ENCODE peak calls at places on chromosomes 2 and 18, in eight cellular contexts. O, P, R, Y, J, V, D and H are unnamed samples.
A peak's percentile ranks its signal among the peaks of the same experiment; 100 is the strongest.

GRCh38 chr2:220687231-220687843 is 884.8 kb downstream of the EPHA4 start:
- DNase-seq in O (peak; percentile 62), P (peak; percentile 86), R (peak; percentile 76), Y (peak; percentile 62), J (peak; percentile 64), V (peak; percentile 82), D (peak; percentile 61), H (peak; percentile 10)

GRCh38 chr2:191304939-191305875 is 60.0 kb downstream of the MYO1B start:
- DNase-seq in O (no peak), P (peak; percentile 84), R (peak; percentile 68), Y (peak; percentile 90), J (no peak), V (peak; percentile 75), D (no peak), H (no peak)

GRCh38 chr18:47247833-47248609 is 3.4 kb downstream of the SKOR2 start:
- DNase-seq in O (peak; percentile 46), P (no peak), R (no peak), Y (no peak), J (no peak), V (no peak), D (no peak), H (no peak)

GRCh38 chr2:30339071-30339470 is 107.7 kb downstream of the LBH start:
- DNase-seq in O (no peak), P (no peak), R (no peak), Y (no peak), J (no peak), V (no peak), D (no peak), H (no peak)

GRCh38 chr18:63679820-63680606 is 18.3 kb upstream of the SERPINB3 start:
- DNase-seq in O (no peak), P (no peak), R (no peak), Y (no peak), J (no peak), V (no peak), D (no peak), H (no peak)

GRCh38 chr2:38406597-38407110 is 29.6 kb upstream of the ATL2 start:
- DNase-seq in O (no peak), P (no peak), R (no peak), Y (no peak), J (no peak), V (peak; percentile 66), D (no peak), H (no peak)

GRCh38 chr2:54106631-54107454 is 8.6 kb upstream of the ACYP2 start:
- DNase-seq in O (no peak), P (peak; percentile 80), R (no peak), Y (peak; percentile 43), J (no peak), V (no peak), D (no peak), H (no peak)

GRCh38 chr2:30439879-30440278 is 7.2 kb upstream of the LCLAT1 start:
- DNase-seq in O (no peak), P (no peak), R (no peak), Y (no peak), J (no peak), V (no peak), D (no peak), H (no peak)

GRCh38 chr2:64751286-64752260 is 97.9 kb upstream of the SERTAD2 start:
- DNase-seq in O (no peak), P (peak; percentile 66), R (no peak), Y (peak; percentile 100), J (no peak), V (peak; percentile 99), D (no peak), H (peak; percentile 100)

GRCh38 chr2:199458017-199458805 is 472 bp upstream of the SATB2 start:
- DNase-seq in O (peak; percentile 64), P (peak; percentile 74), R (no peak), Y (peak; percentile 63), J (no peak), V (no peak), D (no peak), H (no peak)

GRCh38 chr2:130850788-130851623 is 14.3 kb downstream of the ARHGEF4 start:
- DNase-seq in O (no peak), P (no peak), R (no peak), Y (no peak), J (no peak), V (no peak), D (no peak), H (no peak)

GRCh38 chr2:96403481-96403880 is 67.9 kb downstream of the NCAPH start:
- DNase-seq in O (no peak), P (no peak), R (no peak), Y (no peak), J (no peak), V (peak; percentile 28), D (no peak), H (no peak)

GRCh38 chr2:9336534-9337354 is 86.6 kb downstream of the ITGB1BP1 start:
- DNase-seq in O (no peak), P (peak; percentile 87), R (no peak), Y (peak; percentile 90), J (no peak), V (no peak), D (peak; percentile 64), H (no peak)

GRCh38 chr2:227450921-227451654 is 20.9 kb upstream of the AGFG1 start:
- DNase-seq in O (no peak), P (peak; percentile 59), R (no peak), Y (no peak), J (no peak), V (no peak), D (no peak), H (no peak)
- H3K27ac ChIP-seq in O (no peak overlapping the region), P (no peak overlapping the region), R (no peak overlapping the region), Y (no peak overlapping the region), J (no peak overlapping the region), V (peak overlapping the region; percentile 64), D (no peak overlapping the region), H (no peak overlapping the region)

DNA sequence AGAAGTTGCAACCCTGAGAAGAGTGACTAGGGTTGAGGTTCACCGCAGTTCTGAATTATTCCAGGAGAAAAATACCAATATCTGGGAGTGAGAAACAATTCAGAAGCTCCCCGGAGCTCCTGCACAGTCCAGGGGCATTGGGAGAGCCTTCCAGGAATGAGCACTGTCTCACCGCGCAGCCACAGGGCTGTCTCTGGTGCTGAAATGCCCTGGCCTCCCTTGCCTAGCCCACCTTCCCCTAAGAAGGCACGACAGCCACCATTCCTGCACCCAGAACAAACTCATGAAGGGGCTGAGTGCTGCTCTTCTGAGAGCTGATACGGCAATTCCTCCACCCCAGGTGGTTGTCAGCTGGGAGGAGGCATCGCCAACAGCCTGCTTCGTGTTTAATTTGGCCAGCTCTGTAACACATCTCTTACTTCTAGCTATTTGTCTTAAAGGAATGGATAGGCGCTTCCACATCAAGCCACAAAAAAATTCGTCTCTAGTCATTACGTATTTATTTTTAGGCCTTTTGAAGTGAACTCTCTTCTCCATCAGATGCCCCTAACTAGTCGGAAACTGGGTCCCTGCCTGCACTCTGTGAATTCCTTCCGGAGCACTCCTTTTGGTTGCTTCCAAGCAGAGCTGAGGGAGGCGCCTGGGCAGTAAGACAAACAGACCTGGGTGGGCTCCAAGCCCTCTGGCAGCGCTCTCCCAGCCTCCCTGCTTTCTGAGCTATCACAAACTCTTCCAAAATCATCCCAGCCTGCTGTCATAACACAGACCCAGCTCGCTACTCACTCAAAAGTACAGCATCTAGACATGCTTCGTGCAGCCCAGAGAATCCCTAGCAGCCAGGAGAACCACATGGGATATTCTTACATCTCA is 120.5 kb upstream of the CCDC68 start:
- DNase-seq in O (no peak), P (no peak), R (no peak), Y (peak; percentile 67), J (no peak), V (no peak), D (no peak), H (no peak)
- H3K27ac ChIP-seq in O (no peak overlapping the region), P (no peak overlapping the region), R (no peak overlapping the region), Y (no peak overlapping the region), J (no peak overlapping the region), V (no peak overlapping the region), D (no peak overlapping the region), H (no peak overlapping the region)

GRCh38 chr2:98730851-98731708 is at the start of gene MGAT4A:
- DNase-seq in O (peak; percentile 50), P (peak; percentile 54), R (peak; percentile 65), Y (peak; percentile 23), J (peak; percentile 81), V (peak; percentile 73), D (peak; percentile 64), H (peak; percentile 68)

GRCh38 chr2:98730053-98730850 is 680 bp downstream of the MGAT4A start:
- DNase-seq in O (peak; percentile 42), P (peak; percentile 23), R (peak; percentile 61), Y (no peak), J (peak; percentile 66), V (peak; percentile 70), D (peak; percentile 71), H (no peak)

GRCh38 chr2:98731709-98732349 is 897 bp upstream of the MGAT4A start:
- DNase-seq in O (no peak), P (no peak), R (no peak), Y (no peak), J (no peak), V (no peak), D (no peak), H (no peak)

GRCh38 chr2:98727758-98728718 is 2.9 kb downstream of the MGAT4A start:
- DNase-seq in O (no peak), P (no peak), R (no peak), Y (no peak), J (no peak), V (no peak), D (no peak), H (no peak)

DNA sequence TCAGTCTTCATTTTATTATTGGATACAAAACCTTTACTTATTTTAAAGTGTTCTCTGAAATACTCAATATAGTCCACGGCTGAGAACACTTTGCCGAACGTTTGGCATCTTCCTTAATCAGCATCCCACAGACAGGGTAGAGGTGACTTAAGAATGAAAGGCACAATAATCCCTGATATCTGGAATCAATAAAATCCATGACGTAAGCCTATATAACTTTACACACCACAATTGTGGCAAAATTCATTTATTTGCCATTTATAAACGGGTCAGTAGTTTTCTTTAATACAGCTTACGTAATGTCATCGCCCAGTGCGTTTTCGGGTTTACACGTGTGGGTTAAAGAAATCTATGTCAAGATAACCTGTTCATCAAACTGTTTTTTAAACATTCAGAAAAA is 1.3 kb downstream of the MGAT4A start:
- DNase-seq in O (no peak), P (peak; percentile 5), R (no peak), Y (no peak), J (no peak), V (no peak), D (no peak), H (no peak)
- H3K27ac ChIP-seq in O (no peak overlapping the region), P (no peak overlapping the region), R (peak overlapping the region; percentile 83), Y (no peak overlapping the region), J (peak overlapping the region; percentile 83), V (peak overlapping the region; percentile 88), D (peak overlapping the region; percentile 80), H (peak overlapping the region; percentile 82)

GRCh38 chr2:86291328-86291662 is 46.1 kb downstream of the REEP1 start:
- DNase-seq in O (no peak), P (no peak), R (no peak), Y (no peak), J (no peak), V (no peak), D (no peak), H (no peak)
- H3K27ac ChIP-seq in O (no peak overlapping the region), P (no peak overlapping the region), R (no peak overlapping the region), Y (no peak overlapping the region), J (no peak overlapping the region), V (peak overlapping the region; percentile 45), D (no peak overlapping the region), H (no peak overlapping the region)

DNA sequence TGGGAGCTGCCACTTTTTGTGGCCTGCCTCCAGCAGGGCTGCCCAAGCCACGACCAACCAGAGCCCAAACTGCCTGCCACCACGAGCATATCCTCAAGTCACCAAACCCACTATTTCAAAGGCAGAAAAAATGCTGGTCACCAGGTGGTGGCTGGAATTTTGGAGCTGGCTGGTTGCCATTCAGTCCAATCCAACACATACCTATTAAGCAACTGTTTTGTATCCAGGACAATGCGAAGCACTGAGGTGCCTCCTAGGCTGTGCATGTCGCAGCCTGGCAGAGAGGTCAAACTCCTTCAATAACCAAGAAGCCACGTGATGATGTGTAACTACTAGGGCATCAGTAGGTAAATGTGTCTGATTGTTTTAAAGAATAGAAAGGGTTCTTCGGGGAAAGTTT is 108.3 kb upstream of the PPP1CB start:
- DNase-seq in O (no peak), P (no peak), R (no peak), Y (no peak), J (no peak), V (no peak), D (no peak), H (no peak)
- H3K27ac ChIP-seq in O (no peak overlapping the region), P (peak overlapping the region; percentile 56), R (peak overlapping the region; percentile 78), Y (no peak overlapping the region), J (no peak overlapping the region), V (peak overlapping the region; percentile 74), D (peak overlapping the region; percentile 67), H (no peak overlapping the region)